ENCODE peak calls at places on chromosome 11, in eight cellular contexts. Q is fibroblast of lung, G is AG04450, F is fibroblast of the aortic adventitia, X is pancreas, J is lower lobe of right lung, A is PC-3, N is stomach. V is an unnamed sample.

GRCh38 chr11:13094930-13095687 is 86.0 kb downstream of the RASSF10 start:
- DNase-seq in A (peak), N (no peak), J (no peak), F (no peak), X (no peak), Q (no peak), G (no peak), V (no peak)

GRCh38 chr11:130531061-130531460 is 82.6 kb downstream of the ADAMTS15 start:
- DNase-seq in G (no peak), Q (peak), F (peak), X (no peak), N (no peak), A (no peak), J (no peak), V (peak)

GRCh38 chr11:24496728-24497396 is at the start of gene LUZP2:
- DNase-seq in G (no peak), F (peak), A (peak), N (no peak), X (no peak), J (peak), Q (peak), V (no peak)

GRCh38 chr11:67484847-67485311 is 2.1 kb downstream of the AIP start:
- DNase-seq in A (no peak), J (peak), G (no peak), F (no peak), X (no peak), N (no peak), Q (no peak), V (no peak)

GRCh38 chr11:87879118-87879517 is 296.1 kb downstream of the RAB38 start:
- DNase-seq in J (no peak), G (no peak), Q (peak), A (peak), X (no peak), N (no peak), F (no peak), V (no peak)

GRCh38 chr11:32396331-32396730 is 39.0 kb downstream of the WT1 start:
- DNase-seq in J (no peak), N (no peak), Q (no peak), X (no peak), G (no peak), A (no peak), F (no peak), V (no peak)

GRCh38 chr11:36056160-36056751 is 112.4 kb downstream of the LDLRAD3 start:
- DNase-seq in G (no peak), Q (peak), F (peak), X (peak), N (no peak), A (peak), J (no peak), V (no peak)

GRCh38 chr11:122951231-122951630 is 30.4 kb downstream of the BSX start:
- DNase-seq in A (no peak), X (no peak), F (no peak), Q (no peak), N (no peak), J (no peak), G (no peak), V (no peak)

GRCh38 chr11:108122166-108122628 is 830 bp downstream of the ACAT1 start:
- DNase-seq in X (peak), Q (peak), N (no peak), J (no peak), F (peak), A (peak), G (no peak), V (no peak)

GRCh38 chr11:14713518-14714244 is 70.1 kb downstream of the PDE3B start:
- DNase-seq in X (no peak), F (no peak), J (no peak), Q (no peak), N (no peak), G (no peak), A (no peak), V (no peak)

GRCh38 chr11:11816511-11817319 is 25.1 kb upstream of the USP47 start:
- DNase-seq in J (no peak), G (no peak), N (no peak), A (no peak), Q (peak), F (peak), X (no peak), V (no peak)

GRCh38 chr11:94768602-94769511 is 701 bp downstream of the AMOTL1 start:
- DNase-seq in G (no peak), N (peak), A (peak), X (peak), F (no peak), Q (peak), J (peak), V (no peak)

GRCh38 chr11:72988796-72989195 is 153.3 kb downstream of the FCHSD2 start:
- DNase-seq in N (no peak), X (no peak), A (no peak), F (no peak), Q (no peak), G (no peak), J (no peak), V (no peak)

GRCh38 chr11:134527382-134528243 is 115.6 kb upstream of the B3GAT1 start:
- DNase-seq in N (peak), Q (no peak), G (no peak), X (no peak), A (no peak), F (no peak), J (peak), V (no peak)

GRCh38 chr11:8267831-8268529 is 4.3 kb upstream of the LMO1 start:
- DNase-seq in J (no peak), F (no peak), Q (no peak), A (no peak), N (no peak), X (peak), G (no peak), V (no peak)

GRCh38 chr11:76790251-76790650 is 7.1 kb downstream of the TSKU start:
- DNase-seq in X (no peak), G (no peak), J (no peak), A (no peak), N (no peak), Q (no peak), F (no peak), V (no peak)

GRCh38 chr11:72006309-72007088 is 7.8 kb downstream of the IL18BP start:
- DNase-seq in Q (no peak), A (no peak), F (no peak), N (no peak), J (no peak), G (no peak), X (no peak), V (no peak)

GRCh38 chr11:9351956-9352355 is 32.5 kb upstream of the IPO7 start:
- DNase-seq in J (no peak), G (no peak), A (peak), F (no peak), X (no peak), N (no peak), Q (no peak), V (no peak)

GRCh38 chr11:133966924-133967598 is 10.3 kb upstream of the IGSF9B start:
- DNase-seq in X (peak), G (no peak), Q (no peak), J (no peak), F (no peak), N (peak), A (no peak), V (no peak)

GRCh38 chr11:68890490-68891231 is 13.0 kb downstream of the MRPL21 start:
- DNase-seq in N (peak), X (peak), Q (peak), J (peak), A (no peak), G (no peak), F (peak), V (peak)

GRCh38 chr11:45141631-45142030 is 4.8 kb upstream of the PRDM11 start:
- DNase-seq in A (no peak), G (no peak), J (no peak), X (no peak), N (no peak), F (no peak), Q (no peak), V (no peak)

GRCh38 chr11:75259711-75260110 is 19.1 kb downstream of the TPBGL start:
- DNase-seq in X (no peak), N (no peak), A (no peak), Q (no peak), J (no peak), G (no peak), F (no peak), V (no peak)

GRCh38 chr11:123549901-123550619 is 104.4 kb downstream of the SCN3B start:
- DNase-seq in A (peak), G (no peak), X (no peak), J (no peak), N (no peak), Q (no peak), F (peak), V (no peak)

GRCh38 chr11:112320668-112321067 is 60.0 kb upstream of the PLET1 start:
- DNase-seq in A (peak), G (peak), N (peak), X (peak), J (peak), F (peak), Q (peak), V (peak)

GRCh38 chr11:43681543-43681942 is 1.0 kb downstream of the HSD17B12 start:
- DNase-seq in X (no peak), Q (peak), A (peak), G (no peak), N (no peak), F (peak), J (no peak), V (no peak)

GRCh38 chr11:120532511-120533196 is 21.1 kb downstream of the GRIK4 start:
- DNase-seq in A (no peak), J (no peak), F (peak), G (no peak), Q (peak), N (no peak), X (no peak), V (peak)

GRCh38 chr11:18522388-18522787 is 4.4 kb downstream of the TSG101 start:
- DNase-seq in G (no peak), Q (no peak), A (no peak), N (no peak), X (no peak), F (peak), J (no peak), V (no peak)

GRCh38 chr11:19821412-19821875 is 108.8 kb downstream of the NAV2 start:
- DNase-seq in F (no peak), A (no peak), N (no peak), X (peak), Q (no peak), J (peak), G (no peak), V (no peak)

GRCh38 chr11:67233584-67234190 is 32.6 kb upstream of the GRK2 start:
- DNase-seq in A (no peak), J (no peak), X (no peak), Q (no peak), F (no peak), N (no peak), G (no peak), V (no peak)

GRCh38 chr11:57637626-57638004 is 12.1 kb downstream of the YPEL4 start:
- DNase-seq in X (no peak), G (no peak), F (no peak), J (no peak), A (no peak), Q (no peak), N (no peak), V (no peak)

GRCh38 chr11:78295347-78295746 is 106.6 kb downstream of the USP35 start:
- DNase-seq in G (no peak), F (no peak), A (no peak), N (no peak), Q (no peak), J (no peak), X (no peak), V (no peak)

GRCh38 chr11:23103403-23103802 is 243.1 kb upstream of the CCDC179 start:
- DNase-seq in N (no peak), F (no peak), J (no peak), G (no peak), Q (no peak), X (no peak), A (no peak), V (no peak)

GRCh38 chr11:128633384-128633965 is 46.1 kb upstream of the ETS1 start:
- DNase-seq in Q (no peak), A (no peak), F (no peak), G (no peak), X (no peak), N (no peak), J (no peak), V (no peak)

GRCh38 chr11:128634395-128634794 is 47.0 kb upstream of the ETS1 start:
- DNase-seq in J (no peak), A (no peak), G (no peak), X (no peak), Q (no peak), F (no peak), N (no peak), V (no peak)

GRCh38 chr11:128630367-128631230 is 43.2 kb upstream of the ETS1 start:
- DNase-seq in J (peak), Q (peak), N (peak), X (peak), A (peak), G (peak), F (peak), V (peak)

GRCh38 chr11:128629516-128630106 is 42.3 kb upstream of the ETS1 start:
- DNase-seq in G (no peak), Q (no peak), A (peak), X (no peak), J (no peak), F (no peak), N (no peak), V (no peak)

GRCh38 chr11:128632151-128632791 is 44.9 kb upstream of the ETS1 start:
- DNase-seq in J (no peak), N (no peak), G (peak), A (peak), X (no peak), F (peak), Q (peak), V (peak)
- TF ChIP-seq CTCF in J (peak), N (no peak), G (peak), A (peak), X (peak), F (peak), Q (peak), V (peak)

DNA sequence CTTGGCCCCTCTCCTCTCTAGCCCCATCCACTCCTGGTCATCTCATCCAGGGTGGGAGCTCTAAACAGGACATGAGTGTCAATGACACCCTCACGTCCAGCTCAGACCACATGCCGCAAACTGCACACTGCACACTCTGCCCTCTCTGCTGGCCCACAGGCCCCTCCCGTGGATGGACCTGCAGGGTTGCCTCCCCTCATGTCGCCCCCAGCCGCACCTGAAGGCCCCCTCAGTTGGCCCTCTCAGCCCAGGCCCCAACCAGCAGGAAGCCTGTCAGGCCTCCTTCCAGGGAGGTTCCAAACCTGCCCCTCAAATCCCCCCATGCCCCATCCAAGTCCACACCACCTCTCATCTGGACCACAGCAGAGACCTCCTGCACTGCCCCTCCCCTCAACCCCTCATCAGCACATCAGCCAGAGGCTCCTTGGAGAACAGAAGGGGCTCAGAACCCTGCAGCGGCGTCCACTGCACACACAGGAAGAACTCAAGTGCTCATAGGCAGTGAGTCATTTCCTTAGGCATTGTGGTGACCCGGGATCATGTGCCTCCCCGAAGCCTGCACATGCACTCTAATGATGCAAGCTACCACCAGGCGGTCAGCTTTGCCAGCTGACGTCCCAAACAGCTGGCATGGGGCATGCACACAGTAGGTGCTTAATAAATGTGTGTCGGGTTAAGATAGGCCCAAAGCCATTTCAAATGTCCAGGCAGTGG is 12.9 kb upstream of the CDKN1C start:
- DNase-seq in F (peak), X (no peak), G (peak), A (peak), N (peak), Q (peak), J (peak), V (peak)
- H3K4me3 ChIP-seq in F (peak), X (no peak), G (no peak), A (no peak), N (no peak), Q (no peak), J (no peak), V (no peak)

DNA sequence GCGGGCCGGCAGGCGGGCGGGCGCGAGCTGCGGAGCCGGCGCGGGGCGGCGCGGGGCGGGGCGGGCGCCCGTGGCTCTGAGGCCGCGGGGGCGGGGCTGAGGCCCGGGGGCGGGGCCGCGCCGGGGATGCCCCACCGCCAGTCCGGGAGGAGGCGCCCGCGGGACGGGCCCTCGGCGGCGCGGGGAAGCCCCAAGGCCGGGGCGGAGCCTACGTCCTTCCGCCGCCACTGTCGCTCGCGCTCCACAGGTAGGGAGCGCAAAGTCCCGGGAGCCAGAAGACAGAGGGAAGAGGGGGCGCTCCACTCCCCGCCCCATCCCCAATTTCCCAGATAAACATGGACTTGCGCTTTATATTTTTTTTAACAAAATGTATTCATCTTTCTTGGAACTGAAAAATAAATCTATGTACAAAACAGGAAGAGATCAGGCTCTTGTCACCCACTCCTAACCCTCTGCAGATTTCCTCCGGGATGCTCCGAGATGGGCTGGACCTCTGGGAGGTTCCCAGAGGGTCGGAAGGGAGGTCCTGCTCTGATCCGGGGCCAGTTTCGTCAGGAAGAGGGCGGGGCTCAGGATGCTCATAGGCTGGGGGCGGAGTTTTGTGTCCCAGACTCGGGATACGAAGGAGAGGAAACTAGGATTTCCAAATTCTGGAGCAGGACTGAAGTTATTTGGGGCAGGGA is at the start of gene MAP4K2:
- DNase-seq in X (peak), Q (peak), A (peak), G (peak), J (peak), F (peak), N (peak), V (peak)
- TF ChIP-seq CTCF in X (no peak), Q (no peak), A (peak), G (peak), J (peak), F (no peak), N (no peak), V (no peak)

GRCh38 chr11:118609380-118610219 is 2.2 kb downstream of the PHLDB1 start:
- DNase-seq in N (peak), F (peak), J (no peak), X (no peak), Q (peak), G (no peak), A (no peak), V (no peak)

GRCh38 chr11:118610220-118610772 is 2.9 kb downstream of the PHLDB1 start:
- DNase-seq in A (no peak), F (no peak), Q (no peak), G (no peak), N (peak), J (no peak), X (no peak), V (no peak)

GRCh38 chr11:118614511-118614910 is 7.1 kb downstream of the PHLDB1 start:
- DNase-seq in F (no peak), J (peak), Q (no peak), G (no peak), A (no peak), N (no peak), X (no peak), V (no peak)

GRCh38 chr11:118610773-118611432 is 3.5 kb downstream of the PHLDB1 start:
- DNase-seq in N (peak), J (peak), F (peak), A (peak), X (peak), Q (peak), G (no peak), V (no peak)

GRCh38 chr11:118612378-118612777 is 5.0 kb downstream of the PHLDB1 start:
- DNase-seq in J (no peak), X (peak), Q (no peak), N (no peak), F (peak), A (no peak), G (no peak), V (no peak)
- H3K4me3 ChIP-seq in J (no peak), X (no peak), Q (peak), N (no peak), F (peak), A (no peak), G (peak), V (no peak)